ENCODE peak calls at places on chromosomes 12 and 14, in seven cellular contexts. D, J, L, I, W, C and Q are unnamed samples.

GRCh38 chr12:109277899-109278762 is 31.0 kb downstream of the FOXN4 start:
- DNase-seq in I (peak), L (peak), J (no peak), D (no peak), W (no peak), C (peak), Q (no peak)

GRCh38 chr14:73231874-73232851 is 5.1 kb upstream of the PAPLN start:
- DNase-seq in C (no peak), D (no peak), W (peak), I (no peak), L (peak), J (no peak), Q (no peak)

GRCh38 chr14:92099802-92100201 is 6.6 kb downstream of the ATXN3 start:
- DNase-seq in W (no peak), J (no peak), C (no peak), D (no peak), L (no peak), I (no peak), Q (no peak)

GRCh38 chr14:32078794-32079663 is 1.9 kb downstream of the ARHGAP5 start:
- DNase-seq in I (peak), W (no peak), C (no peak), J (peak), L (peak), D (no peak), Q (no peak)

GRCh38 chr12:1830981-1831930 is 10.9 kb downstream of the LRTM2 start:
- DNase-seq in C (peak), J (peak), L (peak), W (no peak), D (peak), I (peak), Q (peak)

GRCh38 chr12:90287585-90287984 is 578.9 kb upstream of the ATP2B1 start:
- DNase-seq in J (no peak), L (no peak), D (no peak), I (no peak), W (no peak), C (no peak), Q (no peak)

GRCh38 chr12:85920324-85920947 is 46.3 kb downstream of the NTS start:
- DNase-seq in W (no peak), D (no peak), L (peak), C (no peak), I (peak), J (peak), Q (no peak)

GRCh38 chr14:105207460-105207901 is 26.4 kb upstream of the NUDT14 start:
- DNase-seq in I (no peak), C (no peak), L (no peak), D (no peak), J (no peak), W (no peak), Q (no peak)

GRCh38 chr12:108548954-108549521 is 11.9 kb downstream of the SART3 start:
- DNase-seq in L (no peak), J (no peak), I (no peak), W (no peak), C (no peak), D (no peak), Q (no peak)

GRCh38 chr14:90109858-90110257 is 48.1 kb downstream of the KCNK13 start:
- DNase-seq in W (no peak), I (no peak), D (no peak), L (peak), J (no peak), C (no peak), Q (no peak)

GRCh38 chr12:99916555-99916954 is 68.2 kb downstream of the ANKS1B start:
- DNase-seq in I (peak), W (no peak), C (no peak), D (no peak), L (peak), J (no peak), Q (no peak)

GRCh38 chr12:104218935-104219334 is 3.4 kb downstream of the TXNRD1 start:
- DNase-seq in I (peak), C (no peak), L (peak), W (no peak), J (peak), D (no peak), Q (no peak)

GRCh38 chr14:33527023-33527634 is 423.7 kb downstream of the EGLN3 start:
- DNase-seq in I (no peak), D (no peak), C (no peak), J (no peak), L (no peak), W (no peak), Q (no peak)

GRCh38 chr12:100539209-100539608 is 34.3 kb upstream of the GAS2L3 start:
- DNase-seq in C (no peak), I (peak), J (peak), D (no peak), L (peak), W (no peak), Q (peak)

GRCh38 chr12:80655751-80656150 is 51.7 kb upstream of the MYF6 start:
- DNase-seq in W (no peak), D (no peak), J (no peak), I (no peak), C (no peak), L (no peak), Q (no peak)

GRCh38 chr12:132196038-132196872 is 52.0 kb downstream of the NOC4L start:
- DNase-seq in I (no peak), J (peak), D (no peak), L (no peak), W (no peak), C (no peak), Q (no peak)

GRCh38 chr12:132323171-132324010 is 6.0 kb downstream of the GALNT9 start:
- DNase-seq in D (no peak), J (no peak), W (no peak), L (no peak), I (no peak), C (no peak), Q (no peak)

GRCh38 chr14:45156067-45156466 is 20.3 kb downstream of the FANCM start:
- DNase-seq in I (peak), J (no peak), L (peak), D (no peak), C (no peak), W (no peak), Q (no peak)

GRCh38 chr14:21073921-21074320 is 3.8 kb downstream of the ARHGEF40 start:
- DNase-seq in I (no peak), L (no peak), C (no peak), D (no peak), W (no peak), J (no peak), Q (no peak)

GRCh38 chr12:12153596-12153995 is 82.9 kb downstream of the BCL2L14 start:
- DNase-seq in C (no peak), L (no peak), J (no peak), W (no peak), I (no peak), D (no peak), Q (no peak)

DNA sequence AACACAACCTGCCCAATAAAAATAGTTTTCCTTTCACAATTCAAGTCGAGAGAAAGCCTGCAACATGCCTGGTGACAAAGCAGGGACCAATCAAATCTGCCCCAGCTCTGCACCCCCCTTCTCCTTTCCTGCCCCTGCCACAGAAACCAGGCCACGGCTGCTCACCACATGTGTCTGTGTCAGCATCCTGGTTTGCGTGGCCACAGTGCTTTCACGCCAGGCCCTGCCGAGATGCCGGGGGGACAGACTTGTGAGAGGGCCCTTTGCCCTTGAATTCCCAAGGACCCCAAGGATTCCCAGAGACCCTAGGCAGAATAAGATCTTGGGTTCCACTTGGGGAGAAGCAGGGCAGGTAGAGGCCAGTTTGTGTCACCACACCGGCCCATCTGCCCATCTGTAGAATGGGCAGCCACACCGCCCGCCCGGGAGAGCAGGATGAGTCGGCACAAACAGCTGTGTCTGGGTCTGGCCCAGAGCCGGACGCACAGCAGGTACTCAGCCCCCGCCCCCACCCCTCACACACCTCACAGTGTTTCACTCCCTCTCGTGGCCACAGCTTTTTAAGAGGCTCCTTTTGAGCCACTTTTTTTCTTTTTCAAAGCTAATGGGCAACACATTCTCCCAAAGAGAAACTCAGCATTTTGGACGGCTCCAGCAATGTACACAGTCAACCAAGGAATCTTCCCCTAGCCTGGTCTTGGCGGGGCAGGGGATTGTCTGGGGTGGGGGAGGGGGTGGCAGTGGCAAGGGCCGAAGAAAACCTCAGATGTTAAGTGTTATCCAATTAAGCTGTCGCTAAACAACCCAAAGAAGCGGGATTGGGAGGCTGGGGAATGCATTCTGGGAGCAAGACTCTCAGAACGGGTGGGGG is 41.5 kb downstream of the BCL11B start:
- DNase-seq in D (no peak), J (no peak), W (no peak), I (no peak), L (peak), C (no peak), Q (no peak)
- TF ChIP-seq CTCF in D (no peak), J (no peak), W (no peak), I (peak), L (peak), C (no peak), Q (no peak)

GRCh38 chr12:106907411-106907810 is 48.3 kb upstream of the TMEM263 start:
- DNase-seq in D (no peak), J (no peak), C (no peak), L (no peak), I (no peak), W (no peak), Q (no peak)
- TF ChIP-seq CTCF in D (no peak), J (no peak), C (no peak), L (no peak), I (peak), W (no peak), Q (no peak)

DNA sequence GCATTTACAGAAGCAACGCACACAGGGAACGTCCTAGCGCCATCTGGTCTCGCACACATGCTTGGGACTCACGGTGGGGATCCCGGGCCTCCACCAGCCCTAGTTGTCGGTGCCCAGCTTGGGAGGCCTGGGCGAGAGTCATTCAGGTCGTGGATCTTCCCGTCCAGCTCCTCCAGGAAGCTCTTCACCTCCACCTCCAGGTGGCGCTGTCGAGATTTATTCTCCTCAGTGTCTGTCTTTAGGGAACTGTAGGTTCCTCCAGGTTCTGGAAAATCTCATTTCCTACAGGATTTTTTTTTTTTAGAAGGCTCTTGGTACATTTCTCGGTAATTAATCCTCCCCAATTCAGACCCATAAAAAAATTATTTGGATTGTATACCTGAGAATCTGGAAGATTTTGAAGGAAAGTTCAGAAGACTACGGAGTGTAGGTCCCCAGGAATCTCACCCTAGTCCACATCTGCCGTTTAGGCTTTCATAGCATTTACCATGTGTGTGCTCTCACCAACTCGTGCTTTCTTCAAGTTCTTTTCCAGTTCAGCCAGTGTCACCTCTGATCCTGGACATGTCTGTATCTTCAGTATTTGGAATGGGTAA is 910.0 kb downstream of the TMEM121 start:
- DNase-seq in C (no peak), L (peak), W (no peak), J (no peak), D (peak), I (no peak), Q (no peak)
- TF ChIP-seq CTCF in C (no peak), L (no peak), W (no peak), J (peak), D (peak), I (peak), Q (no peak)

GRCh38 chr12:30753761-30754382 is 879 bp downstream of the CAPRIN2 start:
- DNase-seq in J (peak), I (peak), W (no peak), D (no peak), C (no peak), L (peak), Q (no peak)

GRCh38 chr12:30754750-30755394 is at the start of gene CAPRIN2:
- DNase-seq in I (peak), C (peak), J (peak), D (peak), L (peak), W (peak), Q (peak)

GRCh38 chr12:30752255-30752654 is 2.5 kb downstream of the CAPRIN2 start:
- DNase-seq in W (no peak), I (no peak), J (no peak), C (no peak), D (no peak), L (no peak), Q (no peak)

GRCh38 chr12:30754383-30754749 is 385 bp downstream of the CAPRIN2 start:
- DNase-seq in I (no peak), J (no peak), D (no peak), L (no peak), C (no peak), W (no peak), Q (no peak)

GRCh38 chr12:30753233-30753632 is 1.5 kb downstream of the CAPRIN2 start:
- DNase-seq in J (peak), W (no peak), D (no peak), L (peak), C (no peak), I (peak), Q (peak)
- TF ChIP-seq CTCF in J (peak), W (no peak), D (no peak), L (peak), C (no peak), I (peak), Q (peak)

DNA sequence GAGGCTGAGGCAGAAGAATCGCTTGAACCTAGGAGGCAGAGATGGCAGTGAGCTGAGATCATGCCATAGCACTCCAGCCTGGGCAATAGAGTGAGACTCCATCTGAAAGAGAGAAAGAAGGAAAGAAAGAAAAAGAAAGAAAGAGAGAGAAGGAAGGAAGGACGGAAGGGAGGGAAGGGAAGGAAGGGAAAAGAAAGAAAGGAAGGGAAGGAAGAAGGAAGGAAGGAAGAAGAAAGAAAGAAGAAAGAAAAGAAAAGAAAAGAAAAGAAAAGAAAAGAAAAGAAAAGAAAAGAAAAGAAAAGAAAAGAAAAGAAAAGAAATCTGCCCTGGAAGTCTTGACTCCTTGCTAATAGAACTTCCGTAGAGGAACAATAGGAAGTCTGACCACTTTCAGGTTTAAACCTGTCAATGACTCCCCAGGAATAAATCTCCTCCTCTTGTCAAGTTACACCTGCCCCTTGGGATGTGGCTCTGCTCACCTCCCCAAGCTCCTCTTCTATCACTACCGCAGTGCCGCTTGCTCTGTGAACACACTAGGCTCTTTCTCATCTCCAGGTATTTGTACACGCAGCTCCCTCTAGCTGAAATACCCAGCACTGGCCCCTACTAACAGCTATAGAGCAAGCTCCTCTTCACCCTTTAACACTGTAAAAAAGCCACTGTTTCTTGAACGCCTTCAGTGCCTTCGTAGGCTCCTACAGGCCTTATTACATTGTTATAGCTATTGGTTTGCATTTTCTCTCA is 773.1 kb upstream of the TBX3 start:
- DNase-seq in D (no peak), W (no peak), I (peak), L (peak), J (no peak), C (no peak), Q (no peak)
- TF ChIP-seq CTCF in D (no peak), W (no peak), I (peak), L (peak), J (no peak), C (no peak), Q (peak)

GRCh38 chr12:68235576-68235975 is 10.0 kb upstream of the IL26 start:
- DNase-seq in I (no peak), D (no peak), L (no peak), W (no peak), C (no peak), J (no peak), Q (no peak)

GRCh38 chr12:68236421-68237059 is 10.9 kb upstream of the IL26 start:
- DNase-seq in W (no peak), D (peak), C (no peak), J (no peak), I (peak), L (no peak), Q (no peak)

GRCh38 chr12:68237523-68238070 is 12.0 kb upstream of the IL26 start:
- DNase-seq in L (no peak), D (no peak), I (no peak), W (no peak), C (no peak), J (no peak), Q (no peak)

GRCh38 chr12:68239309-68239708 is 13.7 kb upstream of the IL26 start:
- DNase-seq in W (no peak), L (no peak), C (no peak), J (no peak), D (no peak), I (no peak), Q (no peak)

DNA sequence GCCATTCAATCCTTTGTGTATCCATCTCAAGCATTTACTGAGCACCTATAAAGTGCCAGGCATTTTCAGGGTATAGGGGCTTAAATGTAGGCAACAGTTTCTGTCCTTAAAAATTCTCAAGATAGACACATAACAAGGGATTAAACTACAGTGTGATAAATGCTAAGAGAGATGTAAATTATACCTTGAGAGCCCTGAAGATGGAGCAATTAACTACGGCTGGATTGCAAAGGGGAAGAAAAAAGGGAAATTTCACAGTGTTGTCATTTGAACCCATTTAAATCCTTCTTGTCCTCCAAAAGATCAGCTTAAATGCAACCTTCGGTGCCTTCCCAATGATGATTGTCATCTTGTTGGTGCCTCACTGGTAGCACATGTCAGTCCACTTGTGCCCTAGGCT is 11.5 kb upstream of the IL26 start:
- DNase-seq in W (no peak), C (no peak), J (no peak), I (no peak), L (no peak), D (no peak), Q (no peak)
- TF ChIP-seq CTCF in W (no peak), C (no peak), J (peak), I (peak), L (no peak), D (no peak), Q (no peak)

GRCh38 chr12:29072631-29073030 is 76.4 kb upstream of the FAR2 start:
- DNase-seq in C (no peak), I (peak), L (peak), D (no peak), J (no peak), W (no peak), Q (no peak)

GRCh38 chr12:29070309-29070708 is 78.8 kb upstream of the FAR2 start:
- DNase-seq in J (no peak), D (no peak), C (no peak), I (no peak), L (no peak), W (no peak), Q (no peak)

DNA sequence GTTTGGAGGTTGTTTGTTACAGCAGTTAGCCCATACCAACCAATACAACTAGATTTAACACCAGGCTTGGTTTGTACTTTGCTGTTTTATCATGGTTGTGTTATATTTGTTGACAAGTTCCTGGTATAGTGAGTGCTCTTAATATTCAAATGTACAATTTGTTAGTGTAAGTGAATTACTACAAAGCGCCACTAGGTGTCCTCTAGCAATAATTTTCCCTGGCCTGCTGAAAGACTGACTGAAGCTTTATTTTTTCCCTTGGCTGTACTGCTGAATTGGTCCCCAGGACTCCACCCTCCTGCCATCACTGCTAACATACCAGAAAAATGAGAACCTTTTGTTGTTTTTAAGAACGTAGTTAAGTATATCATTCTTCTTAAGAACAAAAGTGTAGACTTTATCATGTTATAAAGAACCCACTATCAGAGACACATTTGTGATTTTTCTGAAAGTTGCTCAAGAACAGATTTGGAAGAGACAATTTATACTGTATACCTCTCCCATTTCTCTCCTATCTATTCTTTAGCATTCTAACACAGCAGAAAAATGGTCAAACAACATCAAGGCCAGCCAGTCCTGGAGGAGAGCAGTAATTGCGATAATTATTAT is 75.3 kb upstream of the FAR2 start:
- DNase-seq in J (peak), C (no peak), W (no peak), L (peak), D (no peak), I (peak), Q (peak)
- TF ChIP-seq CTCF in J (peak), C (peak), W (no peak), L (peak), D (peak), I (peak), Q (peak)

DNA sequence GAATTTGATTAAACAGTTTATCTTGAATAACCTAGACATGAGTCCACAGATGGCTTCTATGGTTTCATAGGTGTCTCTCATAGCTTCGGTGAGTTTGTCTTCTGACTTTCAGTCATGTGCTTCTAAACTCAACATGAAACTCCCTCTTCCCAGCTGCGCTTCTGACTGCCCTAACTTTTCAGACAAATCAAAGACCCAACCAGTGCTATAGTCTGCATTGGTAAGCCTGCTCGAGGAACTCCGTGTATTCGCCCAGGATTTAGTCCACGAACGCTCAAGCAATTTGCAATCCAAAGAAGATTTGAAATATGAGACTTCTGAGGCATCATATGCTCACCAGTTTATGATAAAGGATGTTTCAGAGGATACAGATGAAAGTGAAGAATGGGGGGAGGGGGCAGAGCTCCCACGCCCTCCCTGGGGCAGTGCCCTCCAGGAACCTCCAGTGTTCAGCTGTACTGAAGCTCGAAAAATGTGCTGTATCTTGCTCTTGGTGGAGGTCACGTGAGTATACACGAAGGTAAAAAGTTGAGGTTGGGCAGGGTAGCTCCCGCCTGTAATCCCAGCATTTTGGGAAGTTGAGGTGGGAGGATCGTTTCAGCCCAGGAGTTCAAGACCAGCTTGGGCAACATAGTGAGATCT is 5.2 kb upstream of the RILPL2 start:
- DNase-seq in C (no peak), W (no peak), D (no peak), I (no peak), L (no peak), J (no peak), Q (no peak)
- TF ChIP-seq CTCF in C (no peak), W (no peak), D (no peak), I (no peak), L (no peak), J (no peak), Q (no peak)